ENCODE peak calls at places on chromosomes 6 and 20, in seven cellular contexts. H is GM12865, L is astrocyte of the spinal cord, D is brain microvascular endothelial cell, Y is A673, Q is ascending aorta, G is fibroblast of the aortic adventitia. K is an unnamed sample.

GRCh38 chr20:63698739-63699465 is 2.5 kb downstream of the TNFRSF6B start:
- DNase-seq in H (peak), L (peak), D (peak), Y (peak), Q (no peak), G (peak), K (peak)

GRCh38 chr6:2749972-2750600 is 636 bp downstream of the MYLK4 start:
- DNase-seq in H (peak), L (peak), D (peak), Y (peak), Q (no peak), G (peak), K (no peak)

GRCh38 chr6:169858935-169859351 is 107.5 kb downstream of the ERMARD start:
- DNase-seq in H (no peak), L (no peak), D (no peak), Y (no peak), Q (no peak), G (no peak), K (no peak)

GRCh38 chr6:118542184-118542952 is 5.7 kb upstream of the PLN start:
- DNase-seq in H (no peak), L (peak), D (peak), Y (no peak), Q (no peak), G (peak), K (peak)

GRCh38 chr6:111865909-111866546 is 7.2 kb downstream of the FYN start:
- DNase-seq in H (no peak), L (no peak), D (no peak), Y (no peak), Q (no peak), G (no peak), K (no peak)

GRCh38 chr20:7371518-7372158 is 568.6 kb downstream of the HAO1 start:
- DNase-seq in H (no peak), L (no peak), D (no peak), Y (no peak), Q (no peak), G (peak), K (no peak)

GRCh38 chr20:48818481-48818987 is 9.3 kb downstream of the PREX1 start:
- DNase-seq in H (peak), L (no peak), D (no peak), Y (no peak), Q (no peak), G (no peak), K (no peak)

GRCh38 chr6:155185544-155185943 is 78.3 kb upstream of the CLDN20 start:
- DNase-seq in H (no peak), L (peak), D (peak), Y (no peak), Q (no peak), G (no peak), K (no peak)

GRCh38 chr6:167910652-167911051 is 83.9 kb downstream of the AFDN start:
- DNase-seq in H (no peak), L (no peak), D (no peak), Y (no peak), Q (no peak), G (no peak), K (no peak)

GRCh38 chr6:16236648-16237199 is 1.7 kb upstream of the GMPR start:
- DNase-seq in H (peak), L (peak), D (peak), Y (peak), Q (no peak), G (peak), K (no peak)

GRCh38 chr6:37131104-37131959 is 38.6 kb upstream of the PIM1 start:
- DNase-seq in H (no peak), L (peak), D (no peak), Y (no peak), Q (peak), G (peak), K (no peak)

GRCh38 chr20:14687317-14687716 is 349.9 kb upstream of the FLRT3 start:
- DNase-seq in H (no peak), L (no peak), D (no peak), Y (no peak), Q (no peak), G (no peak), K (no peak)

GRCh38 chr6:45772886-45773285 is 242.8 kb downstream of the CLIC5 start:
- DNase-seq in H (no peak), L (no peak), D (no peak), Y (no peak), Q (no peak), G (no peak), K (no peak)

GRCh38 chr6:113068569-113068968 is 721.4 kb downstream of the RFPL4B start:
- DNase-seq in H (no peak), L (peak), D (no peak), Y (no peak), Q (no peak), G (no peak), K (no peak)

GRCh38 chr6:166955865-166956443 is 396 bp downstream of the RNASET2 start:
- DNase-seq in H (peak), L (peak), D (peak), Y (no peak), Q (no peak), G (no peak), K (no peak)

GRCh38 chr6:15352884-15353283 is 107.0 kb downstream of the JARID2 start:
- DNase-seq in H (no peak), L (no peak), D (peak), Y (no peak), Q (no peak), G (peak), K (no peak)

GRCh38 chr6:157218371-157219198 is 104.7 kb downstream of the TMEM242 start:
- DNase-seq in H (no peak), L (no peak), D (no peak), Y (no peak), Q (no peak), G (no peak), K (no peak)

GRCh38 chr6:113854531-113855499 is 2.3 kb upstream of the MARCKS start:
- DNase-seq in H (peak), L (peak), D (peak), Y (peak), Q (no peak), G (peak), K (no peak)

GRCh38 chr6:164020142-164020541 is 605.6 kb downstream of the QKI start:
- DNase-seq in H (no peak), L (no peak), D (no peak), Y (no peak), Q (no peak), G (no peak), K (no peak)

GRCh38 chr20:35698298-35699126 is 640 bp downstream of the NFS1 start:
- DNase-seq in H (no peak), L (no peak), D (no peak), Y (peak), Q (no peak), G (no peak), K (no peak)

GRCh38 chr6:24902782-24903181 is 33.0 kb downstream of the RIPOR2 start:
- DNase-seq in H (no peak), L (peak), D (peak), Y (no peak), Q (no peak), G (peak), K (no peak)

GRCh38 chr6:15329154-15329781 is 83.4 kb downstream of the JARID2 start:
- DNase-seq in H (no peak), L (peak), D (peak), Y (peak), Q (no peak), G (peak), K (peak)

GRCh38 chr6:155026366-155027045 is 31.4 kb downstream of the TIAM2 start:
- DNase-seq in H (no peak), L (peak), D (peak), Y (peak), Q (peak), G (peak), K (peak)

DNA sequence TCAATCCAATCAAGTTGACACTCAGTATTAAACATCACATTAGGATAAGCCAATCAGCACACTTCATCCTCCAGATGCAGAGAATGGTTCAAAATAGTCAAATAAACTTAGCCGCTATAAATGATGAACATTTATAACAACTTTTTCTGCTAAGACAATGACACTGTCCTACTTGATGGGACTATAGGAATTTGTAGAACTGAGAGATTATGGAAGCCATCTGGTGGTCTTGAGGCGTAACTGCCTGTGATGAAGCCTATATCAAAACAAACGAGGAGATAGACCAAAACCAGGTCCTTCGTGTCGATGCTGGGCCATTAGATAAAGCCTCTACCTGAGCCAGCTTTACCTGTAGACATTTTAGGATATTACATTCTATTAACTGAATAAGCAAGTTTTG is 631.1 kb downstream of the COL12A1 start:
- DNase-seq in H (peak), L (peak), D (peak), Y (peak), Q (no peak), G (peak), K (no peak)
- TF ChIP-seq CTCF in H (peak), L (peak), D (peak), Y (peak), Q (no peak), G (peak), K (peak)

DNA sequence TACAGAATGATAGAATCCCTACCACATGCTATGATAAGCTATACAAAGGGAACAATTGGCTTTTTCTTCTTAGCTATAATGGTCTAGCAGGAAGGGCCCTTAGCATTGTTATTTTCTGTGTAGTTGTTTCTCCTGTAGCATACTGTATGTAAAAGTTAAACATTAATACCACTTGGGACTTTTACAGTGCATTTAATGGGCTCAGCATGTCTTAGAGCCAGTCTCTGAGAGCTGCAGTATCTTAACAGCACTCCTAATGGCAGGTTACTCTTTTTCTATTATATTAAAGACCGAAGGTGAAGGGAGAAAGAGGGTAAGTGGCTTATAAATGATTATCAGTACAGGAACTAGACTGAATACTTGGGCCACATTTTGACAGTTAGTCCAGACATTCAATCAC is 290.7 kb downstream of the PHF3 start:
- DNase-seq in H (no peak), L (no peak), D (no peak), Y (no peak), Q (no peak), G (no peak), K (no peak)
- H3K4me3 ChIP-seq in H (no peak), L (no peak), D (no peak), Y (no peak), Q (no peak), G (no peak), K (no peak)

GRCh38 chr6:35240838-35241801 is 18.4 kb upstream of the ZNF76 start:
- DNase-seq in H (peak), L (peak), D (peak), Y (peak), Q (no peak), G (peak), K (no peak)
- TF ChIP-seq CTCF in H (peak), L (peak), D (peak), Y (peak), Q (peak), G (peak), K (peak)

DNA sequence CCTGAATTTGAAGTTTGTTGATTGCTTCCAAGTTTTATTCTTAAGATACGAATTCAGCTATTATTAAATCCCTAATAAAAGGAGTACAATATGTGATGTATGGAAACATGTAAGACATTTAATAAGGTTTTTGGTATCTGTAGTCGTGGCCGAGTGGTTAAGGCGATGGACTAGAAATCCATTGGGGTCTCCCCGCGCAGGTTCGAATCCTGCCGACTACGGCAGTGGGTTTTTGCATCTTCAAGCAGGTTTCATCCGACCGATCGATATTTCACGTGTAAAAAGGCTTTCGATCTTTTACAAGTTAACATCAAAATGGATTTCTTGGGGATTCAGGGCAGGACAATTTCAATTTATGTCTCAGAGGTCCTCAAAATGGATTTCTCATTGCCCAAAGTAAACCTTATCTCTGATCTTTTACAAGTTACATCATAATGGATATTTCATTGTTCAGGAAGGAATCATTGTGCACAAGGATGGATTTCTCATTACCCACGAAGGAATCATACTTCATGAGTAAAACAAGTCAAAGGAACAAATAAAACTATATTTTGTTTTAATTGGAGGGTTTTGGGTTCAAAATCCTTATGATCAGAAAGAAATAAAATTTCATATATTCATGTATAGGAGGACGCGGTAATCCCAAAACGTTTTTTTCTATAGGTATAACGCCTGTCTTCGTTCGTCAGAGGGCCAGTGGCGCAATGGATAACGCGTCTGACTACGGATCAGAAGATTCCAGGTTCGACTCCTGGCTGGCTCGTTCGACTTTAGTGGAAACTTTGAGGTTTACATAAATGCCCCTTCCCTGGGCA is 37.3 kb upstream of the BTN3A2 start:
- DNase-seq in H (peak), L (peak), D (peak), Y (peak), Q (no peak), G (peak), K (no peak)
- H3K4me3 ChIP-seq in H (peak), L (peak), D (peak), Y (peak), Q (no peak), G (peak), K (peak)

GRCh38 chr6:142942805-142943227 is 2.2 kb downstream of the HIVEP2 start:
- DNase-seq in H (peak), L (peak), D (no peak), Y (peak), Q (no peak), G (peak), K (no peak)

GRCh38 chr6:142944126-142945066 is 580 bp downstream of the HIVEP2 start:
- DNase-seq in H (peak), L (peak), D (peak), Y (peak), Q (peak), G (peak), K (peak)

GRCh38 chr6:142942238-142942637 is 2.7 kb downstream of the HIVEP2 start:
- DNase-seq in H (no peak), L (no peak), D (no peak), Y (no peak), Q (no peak), G (no peak), K (no peak)

GRCh38 chr6:142945071-142945445 is at the start of gene HIVEP2:
- DNase-seq in H (peak), L (peak), D (peak), Y (peak), Q (peak), G (peak), K (no peak)

DNA sequence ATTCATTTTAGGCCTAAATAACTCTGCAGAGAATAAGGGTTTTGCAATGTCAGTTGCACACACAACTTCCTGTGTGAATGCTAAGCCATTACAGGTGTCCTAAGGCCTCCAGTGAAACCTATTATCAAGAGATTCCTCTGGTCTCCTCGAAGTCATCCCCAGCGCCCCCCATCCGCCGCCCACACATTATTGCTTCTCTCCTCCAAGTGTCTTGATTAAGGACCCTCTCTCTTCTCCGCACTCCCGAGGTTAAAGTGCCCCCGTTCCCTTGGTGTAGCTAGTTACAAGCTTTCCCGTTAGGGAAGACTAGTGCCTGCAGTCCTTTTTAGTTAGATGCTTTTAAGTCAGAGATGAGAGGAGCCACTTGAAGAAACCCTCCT is 1.2 kb downstream of the HIVEP2 start:
- DNase-seq in H (peak), L (peak), D (no peak), Y (peak), Q (no peak), G (peak), K (no peak)
- TF ChIP-seq CTCF in H (no peak), L (no peak), D (no peak), Y (no peak), Q (no peak), G (no peak), K (no peak)

DNA sequence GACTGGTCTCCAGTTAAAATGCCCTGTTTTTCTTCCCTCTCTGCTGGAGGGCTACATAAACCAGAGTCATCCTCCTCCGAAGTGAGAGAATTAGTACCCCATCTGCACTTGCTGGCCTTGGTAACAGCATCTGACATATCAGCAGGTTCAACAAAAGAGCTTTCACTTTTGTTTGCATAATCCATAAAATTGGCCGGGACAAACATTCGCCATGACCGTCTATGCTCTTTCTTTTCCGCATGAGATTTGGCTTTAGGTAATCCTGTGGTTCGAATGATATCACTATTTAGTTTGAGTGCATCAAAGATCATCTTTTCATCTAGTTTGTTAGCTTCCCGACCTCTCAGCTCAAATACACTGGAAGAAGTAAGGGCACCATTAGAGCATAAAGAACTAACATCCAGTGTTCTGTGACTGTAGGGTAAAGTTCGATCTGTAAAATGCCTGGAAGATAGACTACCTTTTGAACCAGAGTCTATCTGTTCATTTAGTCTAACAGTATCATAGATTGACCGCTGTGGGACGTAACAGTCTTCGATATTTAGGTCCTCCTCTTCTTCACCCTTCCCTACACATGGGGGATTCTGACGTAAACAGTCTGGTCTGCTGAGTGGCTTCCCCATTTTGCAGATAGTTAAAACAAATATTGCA is 101.6 kb downstream of the DST start:
- DNase-seq in H (peak), L (no peak), D (no peak), Y (no peak), Q (no peak), G (peak), K (no peak)
- H3K4me3 ChIP-seq in H (peak), L (peak), D (no peak), Y (peak), Q (peak), G (peak), K (peak)

GRCh38 chr20:54199283-54199682 is 8.6 kb upstream of the PFDN4 start:
- DNase-seq in H (no peak), L (no peak), D (no peak), Y (no peak), Q (no peak), G (no peak), K (no peak)

GRCh38 chr20:54200487-54201267 is 7.2 kb upstream of the PFDN4 start:
- DNase-seq in H (no peak), L (no peak), D (no peak), Y (no peak), Q (no peak), G (no peak), K (no peak)

GRCh38 chr20:54199721-54200176 is 8.1 kb upstream of the PFDN4 start:
- DNase-seq in H (peak), L (peak), D (peak), Y (peak), Q (no peak), G (peak), K (peak)

GRCh38 chr20:54203281-54203680 is 4.6 kb upstream of the PFDN4 start:
- DNase-seq in H (no peak), L (no peak), D (no peak), Y (no peak), Q (no peak), G (no peak), K (no peak)

GRCh38 chr20:54201268-54201846 is 6.5 kb upstream of the PFDN4 start:
- DNase-seq in H (no peak), L (no peak), D (no peak), Y (no peak), Q (no peak), G (no peak), K (no peak)
- TF ChIP-seq CTCF in H (no peak), L (no peak), D (no peak), Y (no peak), Q (no peak), G (no peak), K (no peak)

GRCh38 chr6:13461805-13462204 is 25.6 kb downstream of the GFOD1 start:
- DNase-seq in H (no peak), L (no peak), D (no peak), Y (no peak), Q (no peak), G (no peak), K (no peak)
- H3K4me3 ChIP-seq in H (no peak), L (no peak), D (no peak), Y (no peak), Q (no peak), G (no peak), K (no peak)

DNA sequence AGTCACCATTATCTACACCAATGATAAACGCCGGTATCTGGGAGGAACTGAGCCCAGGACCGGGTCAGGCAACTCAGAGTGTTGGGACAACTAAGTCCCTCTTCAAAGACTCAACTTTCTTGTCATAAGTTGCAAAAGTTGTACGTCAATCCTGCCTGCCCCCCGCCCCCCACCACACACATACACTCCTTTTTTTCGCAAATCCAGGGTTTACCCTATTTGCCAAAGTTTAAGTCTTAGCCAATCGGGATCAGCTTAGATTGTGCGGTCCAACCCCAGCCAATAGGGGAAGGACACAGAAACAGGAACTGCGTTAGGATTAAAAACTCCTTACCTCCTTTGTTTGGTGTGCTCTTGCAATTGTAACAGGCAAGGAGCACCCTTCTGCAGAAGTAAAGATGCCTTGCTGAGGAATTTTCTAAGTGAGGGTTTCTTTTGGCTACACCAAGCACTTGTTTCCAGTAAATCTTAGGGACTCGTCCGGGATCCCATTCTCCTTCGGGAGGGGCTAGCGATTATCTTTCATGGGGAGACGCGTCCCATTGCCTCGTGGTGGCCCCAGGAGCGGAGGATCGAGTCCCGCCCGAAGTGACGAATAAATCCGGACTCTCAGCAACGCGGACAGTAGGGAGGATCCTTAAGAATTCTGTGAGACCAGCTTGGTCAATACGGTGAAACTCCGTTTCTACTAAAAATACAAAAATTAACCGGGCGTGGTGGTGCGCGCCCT is 69.3 kb upstream of the PRSS16 start:
- DNase-seq in H (peak), L (peak), D (peak), Y (peak), Q (no peak), G (peak), K (peak)
- TF ChIP-seq CTCF in H (no peak), L (no peak), D (no peak), Y (no peak), Q (no peak), G (no peak), K (no peak)

K was measured in HFF-Myc.